ENCODE peak calls at places on chromosomes 3 and 15, in five cellular contexts. B, X, O, T and I are unnamed samples.

GRCh38 chr15:100879461-100880138 is at the start of gene ALDH1A3:
- DNase-seq in B (peak; percentile 89), X (peak; percentile 84), O (peak; percentile 68), T (no peak), I (no peak)

GRCh38 chr15:49101536-49101935 is 53.9 kb downstream of the COPS2 start:
- DNase-seq in B (no peak), X (no peak), O (no peak), T (no peak), I (no peak)

GRCh38 chr15:71278989-71279756 is 163.9 kb downstream of the THSD4 start:
- DNase-seq in B (peak; percentile 78), X (no peak), O (peak; percentile 86), T (peak; percentile 77), I (peak; percentile 6)

GRCh38 chr3:66738625-66739330 is 238.0 kb upstream of the LRIG1 start:
- DNase-seq in B (no peak), X (no peak), O (peak; percentile 16), T (no peak), I (no peak)

GRCh38 chr3:130480736-130481135 is 36.2 kb upstream of the COL6A6 start:
- DNase-seq in B (peak; percentile 9), X (no peak), O (peak; percentile 15), T (no peak), I (no peak)

GRCh38 chr3:13332158-13332557 is 88.0 kb downstream of the NUP210 start:
- DNase-seq in B (no peak), X (no peak), O (peak; percentile 88), T (no peak), I (no peak)

GRCh38 chr15:52858388-52859176 is 68.4 kb upstream of the ONECUT1 start:
- DNase-seq in B (no peak), X (no peak), O (no peak), T (no peak), I (no peak)

GRCh38 chr3:122366379-122366749 is 16.7 kb downstream of the MIX23 start:
- DNase-seq in B (no peak), X (no peak), O (no peak), T (no peak), I (no peak)

GRCh38 chr3:40911928-40912327 is 287.4 kb upstream of the CTNNB1 start:
- DNase-seq in B (no peak), X (no peak), O (no peak), T (no peak), I (no peak)

GRCh38 chr3:127093312-127093711 is 99.6 kb upstream of the PRR23E start:
- DNase-seq in B (no peak), X (no peak), O (no peak), T (no peak), I (no peak)

GRCh38 chr15:40330368-40330836 is 6.9 kb downstream of the INAFM2 start:
- DNase-seq in B (no peak), X (no peak), O (no peak), T (peak; percentile 75), I (no peak)

GRCh38 chr15:58065445-58066041 is at the start of gene ALDH1A2:
- DNase-seq in B (no peak), X (peak; percentile 89), O (peak; percentile 27), T (peak; percentile 47), I (no peak)

GRCh38 chr3:94303897-94304296 is 241.0 kb downstream of the NSUN3 start:
- DNase-seq in B (no peak), X (no peak), O (peak; percentile 11), T (peak; percentile 54), I (no peak)

GRCh38 chr3:54283470-54283869 is 161.1 kb downstream of the CACNA2D3 start:
- DNase-seq in B (no peak), X (no peak), O (no peak), T (no peak), I (no peak)

GRCh38 chr3:178297732-178298131 is 238.5 kb upstream of the KCNMB2 start:
- DNase-seq in B (no peak), X (no peak), O (no peak), T (no peak), I (no peak)

GRCh38 chr3:191330309-191330712 is at the start of gene UTS2B:
- DNase-seq in B (no peak), X (no peak), O (peak; percentile 16), T (no peak), I (no peak)

GRCh38 chr3:150264560-150264959 is 143.5 kb upstream of the TSC22D2 start:
- DNase-seq in B (no peak), X (no peak), O (no peak), T (no peak), I (peak; percentile 70)

GRCh38 chr15:87619161-87619960 is 637.2 kb downstream of the NTRK3 start:
- DNase-seq in B (no peak), X (no peak), O (no peak), T (no peak), I (no peak)

GRCh38 chr3:32018723-32019564 is 37.4 kb downstream of the ZNF860 start:
- DNase-seq in B (peak; percentile 70), X (no peak), O (no peak), T (no peak), I (no peak)

GRCh38 chr3:146540236-146540635 is 4.2 kb downstream of the PLSCR1 start:
- DNase-seq in B (no peak), X (no peak), O (no peak), T (no peak), I (no peak)

GRCh38 chr3:129625071-129625874 is 18.8 kb upstream of the PLXND1 start:
- DNase-seq in B (peak; percentile 44), X (peak; percentile 51), O (no peak), T (no peak), I (no peak)

GRCh38 chr3:58116985-58117384 is 93.8 kb downstream of the DNASE1L3 start:
- DNase-seq in B (no peak), X (no peak), O (no peak), T (no peak), I (no peak)

DNA sequence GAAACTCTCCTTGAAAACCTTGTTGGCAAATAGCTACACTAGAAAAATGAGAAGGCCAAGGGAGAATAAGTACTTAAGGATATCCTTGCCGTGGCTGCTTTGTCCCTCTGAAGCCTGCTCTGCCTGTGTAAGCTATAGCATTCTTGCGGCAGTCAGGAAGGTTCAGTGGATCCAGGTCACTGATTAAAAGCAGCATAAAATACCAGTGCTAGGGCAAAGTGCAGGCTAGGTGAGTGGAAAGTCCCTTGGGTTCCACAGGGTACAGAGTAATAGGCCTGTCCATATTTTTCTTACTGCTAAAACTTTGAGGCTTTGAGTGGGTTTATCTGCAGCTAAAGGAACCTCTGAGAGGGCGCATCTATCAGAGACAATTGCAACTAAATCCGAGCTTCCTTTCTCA is 10.3 kb downstream of the CXCR6 start:
- DNase-seq in B (no peak), X (no peak), O (no peak), T (no peak), I (no peak)
- H3K27ac ChIP-seq in B (no peak overlapping the region), X (no peak overlapping the region), O (no peak overlapping the region), T (no peak overlapping the region), I (no peak overlapping the region)

GRCh38 chr15:60372756-60373155 is 25.0 kb downstream of the ANXA2 start:
- DNase-seq in B (no peak), X (no peak), O (no peak), T (no peak), I (no peak)

GRCh38 chr15:60370105-60370803 is 27.5 kb downstream of the ANXA2 start:
- DNase-seq in B (no peak), X (no peak), O (no peak), T (no peak), I (no peak)

GRCh38 chr15:60370804-60371700 is 26.7 kb downstream of the ANXA2 start:
- DNase-seq in B (peak; percentile 89), X (no peak), O (peak; percentile 74), T (peak; percentile 90), I (peak; percentile 79)

GRCh38 chr15:60372223-60372622 is 25.6 kb downstream of the ANXA2 start:
- DNase-seq in B (no peak), X (no peak), O (no peak), T (no peak), I (no peak)

DNA sequence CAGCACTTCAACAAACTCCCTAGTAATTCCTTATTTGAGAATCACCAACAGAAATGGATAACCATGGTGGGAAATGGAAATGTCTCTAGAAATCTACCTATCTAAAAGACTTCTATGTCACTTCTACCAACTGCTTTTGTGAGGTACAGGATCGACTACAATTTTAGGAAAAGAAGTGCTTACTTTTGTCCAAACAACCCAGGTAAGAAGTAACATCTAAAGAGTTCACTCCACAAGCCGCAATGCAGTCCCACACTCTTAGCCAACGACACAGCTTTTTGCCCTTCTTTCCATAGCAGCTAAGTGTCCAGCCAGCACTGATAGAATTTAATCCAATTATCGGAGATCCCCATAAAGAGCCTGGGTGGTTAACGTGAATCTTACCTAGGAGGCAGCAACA is 28.1 kb downstream of the ANXA2 start:
- DNase-seq in B (no peak), X (no peak), O (no peak), T (no peak), I (no peak)
- H3K27ac ChIP-seq in B (peak overlapping the region; percentile 90), X (no peak overlapping the region), O (peak overlapping the region; percentile 69), T (peak overlapping the region; percentile 92), I (peak overlapping the region; percentile 98)

DNA sequence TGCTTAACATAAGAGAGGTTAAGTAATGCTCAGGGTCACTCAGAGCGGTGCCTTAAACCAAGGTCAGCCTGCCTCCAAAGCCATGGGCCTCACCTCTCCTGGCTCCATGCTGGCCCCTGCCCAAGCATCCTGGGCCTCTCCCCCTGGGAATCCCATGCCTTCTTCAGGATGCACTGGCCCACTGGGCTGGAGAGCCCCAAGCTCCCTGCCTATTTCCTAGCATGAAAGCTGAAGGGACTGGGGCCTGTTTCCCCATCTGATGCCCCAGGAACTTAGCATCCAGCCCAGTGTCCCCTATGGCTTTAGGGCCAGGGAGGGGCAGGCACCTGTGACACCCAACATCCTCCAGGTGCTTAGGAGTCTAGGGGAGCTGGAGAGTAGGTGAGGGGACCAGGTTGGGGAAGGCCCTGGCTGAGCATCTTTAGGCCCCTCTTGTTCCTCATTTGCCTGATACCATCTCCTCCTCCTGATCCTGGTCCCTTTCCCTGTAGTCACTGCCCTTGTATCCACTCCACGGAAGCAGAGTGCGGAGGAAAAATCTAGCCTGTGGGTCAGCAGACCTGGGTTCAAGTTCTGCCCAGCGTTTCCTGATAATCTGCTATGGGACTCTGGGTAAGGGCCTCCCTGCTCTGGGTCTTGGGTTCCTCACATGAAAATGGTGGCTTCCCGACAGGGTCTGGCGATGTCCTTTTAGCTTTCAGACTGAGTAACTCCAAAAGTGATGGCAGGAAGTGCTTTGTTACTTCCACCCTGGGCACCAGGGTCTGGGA is 28.6 kb downstream of the EHD4 start:
- DNase-seq in B (no peak), X (no peak), O (no peak), T (no peak), I (no peak)
- H3K27ac ChIP-seq in B (peak overlapping the region; percentile 59), X (no peak overlapping the region), O (peak overlapping the region; percentile 84), T (peak overlapping the region; percentile 54), I (no peak overlapping the region)

GRCh38 chr3:14948609-14949038 is 1.2 kb downstream of the NR2C2 start:
- DNase-seq in B (peak; percentile 11), X (no peak), O (no peak), T (no peak), I (no peak)

GRCh38 chr3:14947105-14947885 is at the start of gene NR2C2:
- DNase-seq in B (peak; percentile 77), X (peak; percentile 97), O (peak; percentile 83), T (peak; percentile 93), I (no peak)

GRCh38 chr3:14947886-14948608 is 664 bp downstream of the NR2C2 start:
- DNase-seq in B (peak; percentile 96), X (peak; percentile 98), O (peak; percentile 96), T (peak; percentile 98), I (peak; percentile 64)

GRCh38 chr3:14949126-14949525 is 1.7 kb downstream of the NR2C2 start:
- DNase-seq in B (no peak), X (no peak), O (no peak), T (no peak), I (no peak)

DNA sequence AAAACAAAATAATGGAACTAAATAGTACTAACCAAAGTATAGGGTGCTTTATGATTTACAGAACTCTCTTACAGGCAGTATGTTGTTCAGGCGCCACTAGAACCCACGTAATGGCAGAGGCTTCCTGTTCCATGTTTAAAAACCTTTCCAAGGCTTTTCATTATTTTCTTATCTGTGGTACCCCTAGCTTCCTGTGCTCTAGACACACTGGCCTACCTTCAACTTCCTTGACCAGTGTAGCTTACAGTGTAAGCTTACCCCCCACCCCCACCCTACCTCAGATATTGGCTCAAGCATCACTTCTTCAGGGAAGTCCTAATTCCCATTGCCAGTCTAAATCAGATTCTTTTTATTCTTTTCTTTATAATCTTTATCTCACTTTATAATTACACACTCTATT is 2.9 kb downstream of the NR2C2 start:
- DNase-seq in B (no peak), X (no peak), O (no peak), T (no peak), I (no peak)
- H3K27ac ChIP-seq in B (no peak overlapping the region), X (no peak overlapping the region), O (no peak overlapping the region), T (no peak overlapping the region), I (no peak overlapping the region)